ENCODE peak calls at places on chromosomes 5 and 9, in eight cellular contexts. One of them, this sample, is unnamed.

GRCh38 chr9:130866474-130866965 is 30.1 kb downstream of the QRFP start:
- DNase-seq in activated T-helper 9 cell treated with anti-CD3 and anti-CD28 coated beads, Interleukin-2, amount 50 U/mL, for 16 hours: peak; percentile 7
- DNase-seq in D341Med: peak; percentile 71
- DNase-seq in ureter: peak; percentile 79
- DNase-seq in RWPE1: peak; percentile 90
- DNase-seq in NCI-H1092: peak; percentile 57
- DNase-seq in GM13977: peak; percentile 45
- DNase-seq in pons: peak; percentile 79
- DNase-seq in this sample: no peak

GRCh38 chr5:149348463-149348862 is 3.2 kb downstream of the GRPEL2 start:
- DNase-seq in ureter: no peak
- DNase-seq in NCI-H1092: no peak
- DNase-seq in activated T-helper 9 cell treated with anti-CD3 and anti-CD28 coated beads, Interleukin-2, amount 50 U/mL, for 16 hours: no peak
- DNase-seq in D341Med: no peak
- DNase-seq in GM13977: no peak
- DNase-seq in pons: no peak
- DNase-seq in RWPE1: no peak
- DNase-seq in this sample: no peak

GRCh38 chr5:95880081-95880926 is 57.8 kb upstream of the GLRX start:
- DNase-seq in activated T-helper 9 cell treated with anti-CD3 and anti-CD28 coated beads, Interleukin-2, amount 50 U/mL, for 16 hours: no peak
- DNase-seq in ureter: no peak
- DNase-seq in pons: no peak
- DNase-seq in NCI-H1092: no peak
- DNase-seq in D341Med: no peak
- DNase-seq in RWPE1: no peak
- DNase-seq in GM13977: no peak
- DNase-seq in this sample: no peak

GRCh38 chr5:43658499-43658898 is 55.5 kb downstream of the NNT start:
- DNase-seq in D341Med: no peak
- DNase-seq in GM13977: no peak
- DNase-seq in pons: no peak
- DNase-seq in ureter: no peak
- DNase-seq in NCI-H1092: no peak
- DNase-seq in activated T-helper 9 cell treated with anti-CD3 and anti-CD28 coated beads, Interleukin-2, amount 50 U/mL, for 16 hours: no peak
- DNase-seq in RWPE1: no peak
- DNase-seq in this sample: no peak

GRCh38 chr5:149735066-149735465 is 5.0 kb downstream of the PPARGC1B start:
- DNase-seq in NCI-H1092: no peak
- DNase-seq in D341Med: no peak
- DNase-seq in RWPE1: peak; percentile 52
- DNase-seq in activated T-helper 9 cell treated with anti-CD3 and anti-CD28 coated beads, Interleukin-2, amount 50 U/mL, for 16 hours: no peak
- DNase-seq in ureter: peak; percentile 41
- DNase-seq in pons: no peak
- DNase-seq in GM13977: no peak
- DNase-seq in this sample: no peak

GRCh38 chr5:138258704-138259285 is 15.6 kb downstream of the GFRA3 start:
- DNase-seq in pons: no peak
- DNase-seq in D341Med: no peak
- DNase-seq in GM13977: no peak
- DNase-seq in activated T-helper 9 cell treated with anti-CD3 and anti-CD28 coated beads, Interleukin-2, amount 50 U/mL, for 16 hours: no peak
- DNase-seq in NCI-H1092: no peak
- DNase-seq in ureter: no peak
- DNase-seq in RWPE1: no peak
- DNase-seq in this sample: no peak

GRCh38 chr5:40052812-40053211 is 626.9 kb upstream of the PTGER4 start:
- DNase-seq in GM13977: no peak
- DNase-seq in activated T-helper 9 cell treated with anti-CD3 and anti-CD28 coated beads, Interleukin-2, amount 50 U/mL, for 16 hours: no peak
- DNase-seq in RWPE1: peak; percentile 55
- DNase-seq in ureter: no peak
- DNase-seq in NCI-H1092: no peak
- DNase-seq in D341Med: no peak
- DNase-seq in pons: no peak
- DNase-seq in this sample: no peak

GRCh38 chr9:134928796-134929559 is 11.3 kb upstream of the FCN1 start:
- DNase-seq in ureter: no peak
- DNase-seq in activated T-helper 9 cell treated with anti-CD3 and anti-CD28 coated beads, Interleukin-2, amount 50 U/mL, for 16 hours: no peak
- DNase-seq in D341Med: no peak
- DNase-seq in pons: peak; percentile 64
- DNase-seq in NCI-H1092: no peak
- DNase-seq in RWPE1: no peak
- DNase-seq in GM13977: no peak
- DNase-seq in this sample: no peak

This sample was measured in D721Med.